ENCODE peak calls at places on chromosomes 2 and 18, in five cellular contexts. Q is body of pancreas, M is right lobe of liver, B is uterus, G is IMR-90. C is an unnamed sample.

GRCh38 chr2:39141346-39142011 is 20.6 kb upstream of the SOS1 start:
- DNase-seq in G (no peak), B (no peak), Q (no peak), M (no peak), C (no peak)

GRCh38 chr2:234961784-234962183 is 10.0 kb downstream of the SH3BP4 start:
- DNase-seq in G (no peak), M (no peak), B (no peak), Q (peak), C (no peak)

GRCh38 chr2:28447943-28448737 is 47.7 kb upstream of the PLB1 start:
- DNase-seq in M (no peak), Q (no peak), G (peak), B (no peak), C (no peak)

GRCh38 chr2:27766287-27766661 is 5.2 kb upstream of the MRPL33 start:
- DNase-seq in M (no peak), B (no peak), Q (no peak), G (no peak), C (no peak)

GRCh38 chr2:88180594-88181240 is 10.6 kb downstream of the THNSL2 start:
- DNase-seq in Q (no peak), M (no peak), G (peak), B (no peak), C (no peak)

GRCh38 chr2:168536925-168537466 is 80.9 kb downstream of the CERS6 start:
- DNase-seq in M (no peak), B (no peak), Q (no peak), G (no peak), C (no peak)

GRCh38 chr18:58635891-58636290 is 7.0 kb upstream of the ALPK2 start:
- DNase-seq in G (peak), Q (no peak), M (no peak), B (no peak), C (no peak)

GRCh38 chr2:185979546-185980071 is 241.0 kb downstream of the FSIP2 start:
- DNase-seq in M (no peak), G (no peak), B (no peak), Q (no peak), C (peak)

GRCh38 chr2:238696786-238697185 is 151.1 kb upstream of the TWIST2 start:
- DNase-seq in B (no peak), G (no peak), M (no peak), Q (no peak), C (no peak)

DNA sequence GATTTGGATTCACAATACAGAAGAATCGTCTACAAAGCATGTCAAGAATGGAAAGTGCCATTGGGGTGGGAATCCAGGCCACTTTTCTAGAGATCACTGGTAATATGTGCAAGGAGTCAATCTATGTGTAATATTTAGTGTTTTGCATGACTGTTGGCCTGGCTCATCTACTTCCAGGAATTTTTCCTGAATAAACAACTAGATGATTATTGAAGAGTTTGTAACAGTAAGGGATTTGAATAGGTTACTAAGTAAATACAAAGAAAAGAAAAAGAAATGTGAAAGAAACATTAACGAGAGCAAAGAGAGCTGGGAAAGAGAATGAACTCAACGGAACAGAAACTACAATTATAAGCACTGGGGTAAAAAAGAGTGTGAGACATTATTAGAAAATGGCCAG is 406.0 kb downstream of the TGIF1 start:
- DNase-seq in G (no peak), Q (no peak), B (no peak), M (no peak), C (no peak)
- TF ChIP-seq POLR2A in G (no peak), Q (no peak), B (no peak), M (no peak), C (no peak)

GRCh38 chr2:237520290-237520689 is 33.2 kb downstream of the MLPH start:
- DNase-seq in Q (no peak), B (no peak), G (no peak), M (peak), C (no peak)
- TF ChIP-seq POLR2A in Q (no peak), B (no peak), G (no peak), M (no peak), C (no peak)

GRCh38 chr2:47309952-47310800 is 92.8 kb upstream of the MSH2 start:
- DNase-seq in B (no peak), M (no peak), Q (no peak), G (peak), C (no peak)
- TF ChIP-seq POLR2A in B (no peak), M (no peak), Q (no peak), G (no peak), C (no peak)

GRCh38 chr2:240433973-240434727 is 1.3 kb upstream of the GPC1 start:
- DNase-seq in G (peak), B (peak), Q (no peak), M (peak), C (peak)

GRCh38 chr2:240432820-240433801 is 2.4 kb upstream of the GPC1 start:
- DNase-seq in M (peak), G (no peak), B (peak), Q (peak), C (no peak)

GRCh38 chr2:240435955-240436625 is 627 bp downstream of the GPC1 start:
- DNase-seq in B (no peak), Q (peak), M (peak), G (peak), C (peak)

GRCh38 chr2:240435457-240435954 is at the start of gene GPC1:
- DNase-seq in Q (peak), B (peak), G (peak), M (peak), C (peak)

GRCh38 chr2:240434728-240435456 is 571 bp upstream of the GPC1 start:
- DNase-seq in Q (peak), G (peak), B (peak), M (peak), C (peak)
- TF ChIP-seq POLR2A in Q (peak), G (no peak), B (peak), M (peak), C (peak)